ENCODE peak calls at places on chromosome 7, in nine cellular contexts. E, I, V, Y, T, S, H, B and X are unnamed samples.

GRCh38 chr7:134548877-134549276 is at the start of gene AKR1B15:
- DNase-seq in E (no peak), T (no peak), V (peak; percentile 83), I (peak; percentile 14), B (no peak), S (no peak), H (no peak), Y (no peak), X (no peak)

GRCh38 chr7:155867280-155867679 is 55.0 kb upstream of the SHH start:
- DNase-seq in I (no peak), V (no peak), H (no peak), Y (no peak), E (peak; percentile 51), T (no peak), S (no peak), B (no peak), X (peak; percentile 9)

GRCh38 chr7:89618269-89618668 is 536.0 kb upstream of the STEAP1 start:
- DNase-seq in V (no peak), I (no peak), Y (no peak), E (no peak), B (no peak), T (no peak), S (no peak), H (no peak), X (no peak)

GRCh38 chr7:120856621-120857352 is 1.2 kb downstream of the TSPAN12 start:
- DNase-seq in S (peak; percentile 21), H (peak; percentile 38), I (peak; percentile 15), E (peak; percentile 60), V (peak; percentile 47), Y (no peak), T (no peak), B (peak; percentile 79), X (peak; percentile 67)

GRCh38 chr7:149084407-149084806 is 6.1 kb downstream of the ZNF786 start:
- DNase-seq in S (no peak), V (no peak), I (no peak), T (no peak), E (no peak), Y (no peak), B (no peak), H (no peak), X (no peak)

GRCh38 chr7:19621740-19622139 is 87.1 kb downstream of the POLR1F start:
- DNase-seq in B (no peak), E (no peak), H (no peak), T (no peak), V (peak; percentile 12), S (no peak), Y (no peak), I (no peak), X (no peak)

GRCh38 chr7:129189661-129190310 is 1.4 kb downstream of the SMO start:
- DNase-seq in T (no peak), Y (no peak), H (no peak), E (no peak), B (no peak), I (peak; percentile 22), S (peak; percentile 21), V (peak; percentile 28), X (no peak)

GRCh38 chr7:39154815-39155214 is 177.1 kb downstream of the POU6F2 start:
- DNase-seq in Y (no peak), I (no peak), S (no peak), H (no peak), V (no peak), E (no peak), B (no peak), T (no peak), X (no peak)

GRCh38 chr7:70414368-70414767 is 717.6 kb upstream of the GALNT17 start:
- DNase-seq in S (no peak), T (no peak), I (no peak), B (no peak), V (no peak), H (no peak), E (no peak), Y (no peak), X (no peak)
- H3K27ac ChIP-seq in S (no peak overlapping the region), T (no peak overlapping the region), I (no peak overlapping the region), B (no peak overlapping the region), V (no peak overlapping the region), H (no peak overlapping the region), E (no peak overlapping the region), Y (no peak overlapping the region), X (no peak overlapping the region)

GRCh38 chr7:140924019-140924820 is 509 bp downstream of the BRAF start:
- DNase-seq in S (peak; percentile 65), E (peak; percentile 82), V (peak; percentile 80), Y (peak; percentile 70), I (peak; percentile 57), B (no peak), H (peak; percentile 79), T (peak; percentile 79), X (peak; percentile 89)

GRCh38 chr7:140926021-140926812 is 1.5 kb upstream of the BRAF start:
- DNase-seq in I (no peak), T (no peak), E (peak; percentile 52), B (no peak), H (no peak), S (no peak), Y (no peak), V (no peak), X (no peak)

GRCh38 chr7:140928491-140929309 is 4.0 kb upstream of the BRAF start:
- DNase-seq in S (no peak), Y (no peak), E (no peak), I (no peak), B (no peak), T (no peak), V (no peak), H (no peak), X (no peak)

GRCh38 chr7:140924821-140925421 is at the start of gene BRAF:
- DNase-seq in Y (peak; percentile 95), I (peak; percentile 94), B (peak; percentile 96), S (peak; percentile 92), T (peak; percentile 94), E (peak; percentile 96), H (peak; percentile 91), V (peak; percentile 93), X (peak; percentile 91)

DNA sequence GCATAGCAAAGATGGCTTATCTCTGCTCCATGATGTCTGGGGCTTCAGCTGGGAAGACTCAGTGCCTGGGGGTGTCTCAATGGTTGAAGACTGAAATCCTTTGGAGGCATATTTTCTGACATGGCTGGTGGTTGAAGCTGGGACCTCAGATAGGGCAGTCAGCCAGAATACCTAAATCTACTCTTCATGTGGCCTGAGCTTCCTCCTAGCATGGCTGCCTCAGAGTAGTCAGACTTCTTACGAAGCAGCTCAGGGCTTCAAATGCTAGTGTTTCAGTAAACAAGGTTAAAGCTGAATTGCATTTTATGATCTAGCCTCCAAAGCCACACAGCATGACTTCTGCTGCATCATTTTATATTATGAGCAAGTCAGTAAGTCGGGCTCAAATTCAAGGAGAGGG is 2.6 kb upstream of the BRAF start:
- DNase-seq in Y (no peak), B (no peak), V (no peak), T (no peak), E (no peak), I (no peak), S (no peak), H (no peak), X (no peak)
- H3K4me1 ChIP-seq in Y (peaks cover 4% of the 10 kb centered on the region), B (peaks cover 19% of the 10 kb centered on the region), V (peaks cover 8% of the 10 kb centered on the region), T (peaks cover 22% of the 10 kb centered on the region), E (peaks cover 12% of the 10 kb centered on the region), I (peaks cover 14% of the 10 kb centered on the region), S (no peaks in the 10 kb centered on the region), H (no peaks in the 10 kb centered on the region), X (peaks cover 7% of the 10 kb centered on the region)

GRCh38 chr7:153402721-153403541 is 643.4 kb downstream of the ACTR3B start:
- DNase-seq in B (no peak), V (no peak), S (no peak), I (no peak), H (no peak), Y (no peak), E (no peak), T (no peak), X (no peak)

GRCh38 chr7:153404124-153404523 is 644.6 kb downstream of the ACTR3B start:
- DNase-seq in T (no peak), B (no peak), V (no peak), I (no peak), Y (no peak), S (no peak), H (no peak), E (no peak), X (no peak)

GRCh38 chr7:153400735-153401593 is 641.4 kb downstream of the ACTR3B start:
- DNase-seq in V (no peak), B (no peak), T (no peak), H (no peak), S (no peak), Y (no peak), I (no peak), E (no peak), X (no peak)

GRCh38 chr7:153399554-153399940 is 640.0 kb downstream of the ACTR3B start:
- DNase-seq in B (no peak), S (no peak), T (no peak), I (no peak), E (no peak), V (no peak), H (no peak), Y (no peak), X (no peak)

DNA sequence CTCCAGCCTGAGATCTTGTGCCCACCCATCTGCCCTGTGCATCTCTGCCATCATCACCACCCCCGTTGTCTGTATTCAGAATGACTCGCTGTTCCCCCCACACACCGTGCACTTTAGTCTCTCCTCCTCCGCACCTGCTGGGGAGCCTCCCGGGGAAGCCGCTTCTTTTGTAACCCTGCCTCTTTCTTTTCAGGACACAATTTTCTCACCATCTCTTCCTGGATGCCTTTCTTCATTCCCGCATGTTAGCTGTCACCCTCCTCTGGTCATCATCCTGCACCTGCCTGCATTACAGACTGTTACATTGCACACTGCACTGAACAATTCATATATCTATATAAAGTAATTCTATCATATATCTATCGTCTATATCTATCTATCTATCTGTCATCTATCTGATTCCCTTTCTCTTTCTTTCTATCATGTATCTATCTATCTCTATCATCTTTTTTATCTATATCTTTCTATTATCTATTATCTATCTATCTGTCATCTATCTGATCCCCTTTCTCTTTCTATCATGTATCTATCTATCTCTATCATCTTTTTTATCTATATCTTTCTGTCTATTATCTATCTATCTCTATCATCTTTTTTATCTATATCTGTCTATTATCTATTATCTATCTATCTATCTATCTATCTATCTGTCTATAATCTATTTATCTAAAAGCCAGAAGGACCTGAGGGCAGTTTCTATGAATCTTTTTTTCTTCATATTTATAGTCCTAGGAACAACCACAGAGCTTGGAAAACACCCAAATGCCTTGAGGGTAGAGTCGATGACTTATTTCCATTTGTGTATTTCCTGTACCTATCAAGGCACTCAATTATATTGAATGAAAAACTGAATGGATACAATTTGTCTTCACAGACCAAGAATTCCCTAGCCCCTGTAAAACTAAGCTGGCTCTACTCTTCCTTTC is 642.5 kb downstream of the ACTR3B start:
- DNase-seq in I (no peak), V (no peak), Y (no peak), E (no peak), B (no peak), H (no peak), S (no peak), T (no peak), X (no peak)
- H3K9me3 ChIP-seq in I (peaks cover 3% of the 10 kb centered on the region), V (no peaks in the 10 kb centered on the region), Y (no peaks in the 10 kb centered on the region), E (no peaks in the 10 kb centered on the region), B (no peaks in the 10 kb centered on the region), H (no peaks in the 10 kb centered on the region), S (no peaks in the 10 kb centered on the region), T (no peaks in the 10 kb centered on the region), X (no peaks in the 10 kb centered on the region)

DNA sequence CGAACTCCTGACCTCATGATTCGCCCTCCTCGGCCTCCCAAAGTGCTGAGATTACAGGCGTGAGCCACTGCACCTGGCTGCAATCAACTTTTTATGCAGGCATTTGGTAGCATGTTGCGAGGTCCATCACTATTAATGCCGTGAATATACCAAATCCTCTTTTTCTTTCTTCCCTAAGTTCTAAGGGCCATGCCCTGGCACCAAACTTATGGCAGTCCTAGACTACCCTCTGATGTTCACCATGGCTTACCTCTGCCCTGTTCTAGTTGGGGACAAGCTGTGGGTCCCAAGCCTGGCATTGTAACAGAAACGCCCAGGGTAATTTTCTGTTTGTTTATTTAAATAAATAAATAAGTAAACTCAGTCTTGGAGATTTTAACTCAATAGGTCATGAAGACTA is 13.3 kb downstream of the PRSS2 start:
- DNase-seq in Y (no peak), T (no peak), V (no peak), H (no peak), E (no peak), S (no peak), I (no peak), B (no peak), X (no peak)
- H3K27ac ChIP-seq in Y (peak overlapping the region; percentile 98), T (no peak overlapping the region), V (no peak overlapping the region), H (no peak overlapping the region), E (no peak overlapping the region), S (no peak overlapping the region), I (no peak overlapping the region), B (no peak overlapping the region), X (no peak overlapping the region)